ENCODE peak calls at places on chromosomes 4 and X, in five cellular contexts. V, L, S, Z and T are unnamed samples.

GRCh38 chrX:6851140-6851539 is 296.4 kb upstream of the STS start:
- DNase-seq in V (no peak), L (no peak), S (no peak), Z (no peak), T (no peak)

GRCh38 chr4:77581724-77582123 is 23.9 kb upstream of the CXCL13 start:
- DNase-seq in V (no peak), L (peak), S (no peak), Z (no peak), T (no peak)

GRCh38 chrX:154600962-154601374 is 16.0 kb downstream of the CTAG1A start:
- DNase-seq in V (no peak), L (peak), S (no peak), Z (no peak), T (no peak)

GRCh38 chr4:14379148-14379547 is 623.1 kb upstream of the CPEB2 start:
- DNase-seq in V (no peak), L (no peak), S (no peak), Z (no peak), T (no peak)

GRCh38 chrX:36898301-36898700 is 109.9 kb upstream of the FAM47C start:
- DNase-seq in V (peak), L (peak), S (no peak), Z (no peak), T (no peak)

GRCh38 chr4:38621004-38621684 is 42.9 kb upstream of the KLF3 start:
- DNase-seq in V (peak), L (peak), S (peak), Z (no peak), T (peak)

GRCh38 chr4:109671350-109671749 is 31.9 kb downstream of the CASP6 start:
- DNase-seq in V (no peak), L (no peak), S (no peak), Z (no peak), T (no peak)

GRCh38 chr4:134388351-134388750 is 186.8 kb upstream of the PABPC4L start:
- DNase-seq in V (no peak), L (no peak), S (no peak), Z (no peak), T (no peak)

GRCh38 chr4:64305565-64306254 is 103.5 kb downstream of the TECRL start:
- DNase-seq in V (no peak), L (no peak), S (no peak), Z (no peak), T (no peak)

GRCh38 chr4:79331126-79331876 is 5.4 kb upstream of the NAA11 start:
- DNase-seq in V (peak), L (peak), S (no peak), Z (no peak), T (no peak)

GRCh38 chr4:99574530-99575314 is at the start of gene MTTP:
- DNase-seq in V (no peak), L (no peak), S (no peak), Z (no peak), T (no peak)

GRCh38 chrX:39815621-39816020 is 282.1 kb downstream of the BCOR start:
- DNase-seq in V (no peak), L (peak), S (no peak), Z (peak), T (no peak)

GRCh38 chrX:123876177-123876576 is 16.3 kb downstream of the XIAP start:
- DNase-seq in V (no peak), L (no peak), S (no peak), Z (no peak), T (no peak)